ENCODE peak calls at places on chromosomes 6 and 20, in four cellular contexts. V is HepG2, Z is WTC11, M is endothelial cell of umbilical vein. E is an unnamed sample.

GRCh38 chr20:25586877-25587276 is 1.5 kb upstream of the NINL start:
- DNase-seq in V (no peak), Z (no peak), M (no peak), E (no peak)

GRCh38 chr6:106751501-106752252 is 122.3 kb downstream of the QRSL1 start:
- DNase-seq in M (no peak), Z (no peak), V (no peak), E (peak)

GRCh38 chr6:149450679-149451360 is 34.0 kb downstream of the ZC3H12D start:
- DNase-seq in V (no peak), Z (peak), M (no peak), E (no peak)

GRCh38 chr6:56359201-56359899 is 112.0 kb upstream of the COL21A1 start:
- DNase-seq in M (peak), V (peak), Z (peak), E (peak)

GRCh38 chr6:87789198-87789899 is 87.3 kb upstream of the AKIRIN2 start:
- DNase-seq in V (peak), M (peak), Z (no peak), E (peak)

GRCh38 chr6:32151131-32151884 is 431 bp downstream of the PRRT1 start:
- DNase-seq in V (no peak), M (no peak), Z (no peak), E (no peak)

GRCh38 chr6:15791401-15792137 is 128.7 kb upstream of the DTNBP1 start:
- DNase-seq in Z (no peak), V (peak), M (peak), E (no peak)

GRCh38 chr6:24761193-24761835 is 13.4 kb upstream of the GMNN start:
- DNase-seq in V (no peak), M (no peak), Z (peak), E (no peak)

GRCh38 chr20:50844430-50845100 is 49.7 kb downstream of the BCAS4 start:
- DNase-seq in Z (no peak), M (peak), V (peak), E (peak)

GRCh38 chr20:64261138-64261537 is 5.6 kb downstream of the PCMTD2 start:
- DNase-seq in V (no peak), Z (no peak), M (peak), E (no peak)

GRCh38 chr20:1465470-1466210 is 1.0 kb downstream of the NSFL1C start:
- DNase-seq in M (no peak), Z (no peak), V (no peak), E (no peak)

GRCh38 chr6:149499066-149499465 is 14.3 kb upstream of the ZC3H12D start:
- DNase-seq in M (peak), V (peak), Z (no peak), E (no peak)

GRCh38 chr6:64774881-64775280 is 932.1 kb downstream of the EYS start:
- DNase-seq in M (no peak), Z (no peak), V (no peak), E (peak)

GRCh38 chr6:3825851-3826581 is 23.2 kb upstream of the FAM50B start:
- DNase-seq in Z (no peak), V (peak), M (peak), E (peak)

GRCh38 chr20:29301624-29302259 is 1955.7 kb upstream of the DEFB115 start:
- DNase-seq in V (no peak), Z (no peak), M (no peak), E (no peak)

GRCh38 chr20:19847383-19847782 is 89.3 kb downstream of the RIN2 start:
- DNase-seq in V (no peak), Z (no peak), M (no peak), E (no peak)

GRCh38 chr6:15299430-15300131 is 53.7 kb downstream of the JARID2 start:
- DNase-seq in Z (no peak), V (peak), M (no peak), E (no peak)

GRCh38 chr6:148523051-148523450 is 180.4 kb downstream of the SASH1 start:
- DNase-seq in M (no peak), V (no peak), Z (no peak), E (no peak)

DNA sequence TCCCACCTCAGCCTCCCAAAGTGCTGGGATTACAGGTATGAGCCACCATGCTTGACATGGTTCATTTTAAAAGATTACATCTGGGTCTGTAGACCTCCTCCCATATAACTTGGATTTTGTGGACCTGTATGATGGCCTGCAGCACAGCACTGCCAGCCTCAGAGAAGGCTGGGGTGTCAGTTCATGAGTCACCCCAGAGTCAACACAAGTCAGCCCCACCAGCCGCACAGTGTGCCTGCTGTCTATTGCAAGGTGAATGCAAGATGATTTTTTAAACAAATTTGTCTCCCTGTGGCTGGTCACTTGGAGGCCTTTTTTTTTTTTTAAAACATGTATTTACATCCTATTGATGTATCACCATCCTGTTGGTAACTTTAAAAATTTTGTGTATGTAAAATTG is 76.7 kb downstream of the RREB1 start:
- DNase-seq in M (no peak), Z (no peak), V (no peak), E (no peak)
- TF ChIP-seq JUN in M (no peak), Z (no peak), V (no peak), E (no peak)

DNA sequence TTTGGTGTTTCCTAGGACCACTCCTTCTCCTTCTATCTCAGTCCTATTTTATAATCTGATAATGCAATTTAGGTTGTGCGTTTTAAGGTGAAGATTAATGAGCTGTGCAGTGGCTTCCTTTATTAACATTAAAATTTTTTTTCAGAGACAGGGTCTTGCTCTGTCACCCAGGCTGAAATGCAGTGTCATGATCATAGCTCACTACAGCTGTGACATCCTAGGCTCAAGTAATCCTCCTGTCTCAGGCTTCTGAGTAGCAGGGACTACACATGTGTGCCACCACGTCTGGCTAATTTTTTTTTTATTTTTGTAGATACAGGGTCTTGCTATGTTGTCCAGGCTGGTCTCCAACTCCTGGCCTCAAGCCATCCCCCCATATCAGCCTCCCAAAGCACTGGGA is 53.0 kb upstream of the DSP start:
- DNase-seq in V (no peak), M (no peak), Z (no peak), E (no peak)
- TF ChIP-seq JUN in V (no peak), M (no peak), Z (no peak), E (no peak)

GRCh38 chr6:70112686-70113570 is 190.0 kb downstream of the COL9A1 start:
- DNase-seq in V (no peak), Z (no peak), M (no peak), E (no peak)

GRCh38 chr6:70110128-70111022 is 192.5 kb downstream of the COL9A1 start:
- DNase-seq in M (no peak), V (no peak), Z (no peak), E (no peak)

GRCh38 chr6:70103798-70104197 is 199.1 kb downstream of the COL9A1 start:
- DNase-seq in Z (peak), M (no peak), V (no peak), E (no peak)

GRCh38 chr6:70111737-70112136 is 191.1 kb downstream of the COL9A1 start:
- DNase-seq in Z (no peak), V (no peak), M (no peak), E (no peak)

GRCh38 chr6:70108230-70108629 is 194.7 kb downstream of the COL9A1 start:
- DNase-seq in M (peak), Z (no peak), V (peak), E (peak)
- TF ChIP-seq JUN in M (no peak), Z (no peak), V (no peak), E (no peak)

GRCh38 chr6:158830736-158831135 is 11.6 kb upstream of the EZR start:
- DNase-seq in Z (no peak), M (no peak), V (no peak), E (no peak)
- TF ChIP-seq JUN in Z (no peak), M (no peak), V (no peak), E (no peak)

GRCh38 chr6:154815938-154816820 is 83.0 kb downstream of the SCAF8 start:
- DNase-seq in V (no peak), M (no peak), Z (no peak), E (no peak)

DNA sequence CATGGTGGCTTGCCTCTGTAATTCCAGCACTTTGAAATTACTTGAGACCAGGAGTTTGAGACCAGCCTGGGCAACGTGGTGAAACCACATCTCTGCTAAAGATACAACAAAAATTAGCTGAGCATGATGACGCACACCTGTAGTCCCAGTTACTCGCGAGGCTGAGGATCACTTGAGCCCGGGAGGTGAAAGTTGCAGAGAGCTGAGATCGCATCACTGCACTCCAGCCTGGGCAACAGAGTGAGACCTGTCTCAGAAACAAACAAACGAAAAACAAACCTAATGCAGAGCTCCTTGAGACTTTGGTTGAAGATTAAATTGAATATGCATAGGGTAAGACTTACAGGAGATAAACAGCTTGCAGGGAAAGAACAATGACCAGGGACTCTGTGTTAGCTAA is 80.8 kb downstream of the SCAF8 start:
- DNase-seq in V (no peak), M (no peak), Z (no peak), E (no peak)
- TF ChIP-seq JUN in V (no peak), M (no peak), Z (no peak), E (no peak)

GRCh38 chr6:21593927-21594421 is 423 bp downstream of the SOX4 start:
- DNase-seq in V (peak), M (no peak), Z (peak), E (no peak)
- TF ChIP-seq JUN in V (no peak), M (no peak), Z (no peak), E (no peak)